ENCODE peak calls at places on chromosomes 12 and 14, in six cellular contexts. Y is heart left ventricle, O is adrenal gland, I is suprapubic skin, U is sigmoid colon, Q is lower leg skin. C is an unnamed sample.

GRCh38 chr12:115943630-115944391 is 333.7 kb downstream of the MED13L start:
- DNase-seq in Y (no peak), O (no peak), I (no peak), U (no peak), Q (no peak), C (no peak)

GRCh38 chr12:2641209-2641608 is 153.6 kb upstream of the FKBP4 start:
- DNase-seq in Y (peak; percentile 70), O (peak; percentile 55), I (no peak), U (peak; percentile 54), Q (no peak), C (peak; percentile 73)

GRCh38 chr14:90522585-90523191 is 125.9 kb downstream of the CALM1 start:
- DNase-seq in Y (peak; percentile 75), O (peak; percentile 63), I (no peak), U (peak; percentile 95), Q (no peak), C (peak; percentile 82)

GRCh38 chr12:120865094-120865493 is 39.1 kb downstream of the SPPL3 start:
- DNase-seq in Y (no peak), O (no peak), I (no peak), U (no peak), Q (no peak), C (no peak)

GRCh38 chr12:17976202-17976601 is 113.8 kb downstream of the RERGL start:
- DNase-seq in Y (no peak), O (no peak), I (no peak), U (no peak), Q (no peak), C (no peak)

GRCh38 chr12:92560713-92561542 is 141.9 kb upstream of the PLEKHG7 start:
- DNase-seq in Y (no peak), O (no peak), I (no peak), U (no peak), Q (no peak), C (no peak)

GRCh38 chr14:58628381-58628780 is 9.4 kb upstream of the DACT1 start:
- DNase-seq in Y (no peak), O (no peak), I (no peak), U (no peak), Q (no peak), C (no peak)

GRCh38 chr12:111123390-111123789 is 203.0 kb upstream of the MYL2 start:
- DNase-seq in Y (no peak), O (no peak), I (no peak), U (no peak), Q (no peak), C (no peak)

GRCh38 chr14:77268989-77269595 is 1.9 kb downstream of the NGB start:
- DNase-seq in Y (no peak), O (no peak), I (no peak), U (no peak), Q (no peak), C (no peak)

GRCh38 chr12:131260970-131261369 is 307.3 kb downstream of the ADGRD1 start:
- DNase-seq in Y (no peak), O (no peak), I (no peak), U (no peak), Q (no peak), C (no peak)

GRCh38 chr12:98503593-98504367 is 11.6 kb upstream of the TMPO start:
- DNase-seq in Y (peak; percentile 94), O (peak; percentile 95), I (peak; percentile 96), U (peak; percentile 97), Q (peak; percentile 88), C (peak; percentile 49)

GRCh38 chr14:102678394-102678793 is 85.9 kb downstream of the RCOR1 start:
- DNase-seq in Y (no peak), O (no peak), I (no peak), U (no peak), Q (no peak), C (no peak)

GRCh38 chr14:70027785-70028428 is 148.7 kb downstream of the SMOC1 start:
- DNase-seq in Y (peak; percentile 55), O (peak; percentile 72), I (no peak), U (peak; percentile 76), Q (peak; percentile 33), C (peak; percentile 51)
- TF ChIP-seq POLR2A in Y (no peak), O (no peak), I (no peak), U (no peak), Q (no peak), C (no peak)

DNA sequence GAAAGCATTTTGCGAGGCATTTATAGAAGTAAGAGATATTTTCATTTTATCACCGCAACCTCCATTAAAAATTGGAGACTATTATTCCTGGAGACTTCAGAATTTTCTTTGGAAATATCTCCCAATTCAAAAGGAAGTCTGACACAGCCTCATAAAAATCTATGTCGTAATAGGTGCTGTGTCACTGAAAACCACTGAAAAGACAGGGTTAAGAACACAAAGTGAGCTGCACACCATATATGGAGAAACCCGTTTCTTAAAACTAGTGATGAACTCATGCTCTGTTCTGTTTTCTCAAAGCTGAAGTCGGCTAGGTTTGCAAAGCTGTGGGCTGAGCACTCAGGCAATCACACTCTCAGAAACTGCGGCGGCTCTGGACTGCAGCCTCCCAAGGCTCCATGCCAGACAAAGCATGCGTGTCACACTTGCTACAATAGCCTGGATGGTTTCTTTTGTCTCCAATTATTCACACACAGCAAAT is at the start of gene GLIPR1:
- DNase-seq in Y (peak; percentile 72), O (peak; percentile 72), I (peak; percentile 83), U (peak; percentile 92), Q (peak; percentile 67), C (peak; percentile 42)
- TF ChIP-seq POLR2A in Y (no peak), O (peak; percentile 79), I (peak; percentile 36), U (peak; percentile 47), Q (no peak), C (no peak)

DNA sequence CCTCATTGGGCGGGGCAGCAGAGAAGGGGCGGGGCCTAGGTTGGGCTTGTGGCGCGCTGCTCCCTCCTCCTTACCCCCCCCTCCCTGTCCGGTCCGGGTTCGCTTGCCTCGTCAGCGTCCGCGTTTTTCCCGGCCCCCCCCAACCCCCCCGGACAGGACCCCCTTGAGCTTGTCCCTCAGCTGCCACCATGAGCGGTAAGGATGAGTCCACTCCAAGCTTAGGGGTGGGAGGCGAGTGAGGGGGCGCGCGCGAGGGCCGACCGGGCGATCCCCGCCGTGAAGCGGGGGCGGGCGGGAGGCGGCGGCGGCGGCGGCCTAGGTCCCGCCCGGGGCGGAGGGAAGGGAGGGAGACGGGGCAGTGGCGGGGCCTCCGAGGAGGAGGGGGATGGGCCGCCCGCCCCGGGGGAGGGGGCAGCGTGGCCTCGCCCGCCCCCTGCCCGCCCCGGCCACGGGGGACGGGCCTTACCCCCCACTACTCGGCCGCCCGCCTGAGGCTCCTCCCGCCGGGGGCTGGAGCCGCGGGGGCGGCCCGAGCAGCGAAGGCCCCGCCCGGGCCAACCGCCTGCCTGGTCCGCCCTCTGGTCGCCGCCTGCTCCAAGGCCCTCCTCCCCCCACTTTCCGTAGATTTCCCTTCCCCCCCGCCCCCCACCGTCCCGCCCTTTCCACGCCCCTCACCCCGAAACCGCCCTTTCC is at the start of gene SP1:
- DNase-seq in Y (peak; percentile 94), O (peak; percentile 92), I (peak; percentile 96), U (peak; percentile 97), Q (peak; percentile 89), C (peak; percentile 78)
- TF ChIP-seq POLR2A in Y (no peak), O (peak; percentile 45), I (peak; percentile 50), U (no peak), Q (no peak), C (peak; percentile 12)

GRCh38 chr12:80936642-80937390 is 918 bp downstream of the LIN7A start:
- DNase-seq in Y (peak; percentile 58), O (peak; percentile 21), I (peak; percentile 80), U (peak; percentile 69), Q (no peak), C (peak; percentile 8)
- TF ChIP-seq POLR2A in Y (no peak), O (no peak), I (no peak), U (no peak), Q (no peak), C (no peak)

DNA sequence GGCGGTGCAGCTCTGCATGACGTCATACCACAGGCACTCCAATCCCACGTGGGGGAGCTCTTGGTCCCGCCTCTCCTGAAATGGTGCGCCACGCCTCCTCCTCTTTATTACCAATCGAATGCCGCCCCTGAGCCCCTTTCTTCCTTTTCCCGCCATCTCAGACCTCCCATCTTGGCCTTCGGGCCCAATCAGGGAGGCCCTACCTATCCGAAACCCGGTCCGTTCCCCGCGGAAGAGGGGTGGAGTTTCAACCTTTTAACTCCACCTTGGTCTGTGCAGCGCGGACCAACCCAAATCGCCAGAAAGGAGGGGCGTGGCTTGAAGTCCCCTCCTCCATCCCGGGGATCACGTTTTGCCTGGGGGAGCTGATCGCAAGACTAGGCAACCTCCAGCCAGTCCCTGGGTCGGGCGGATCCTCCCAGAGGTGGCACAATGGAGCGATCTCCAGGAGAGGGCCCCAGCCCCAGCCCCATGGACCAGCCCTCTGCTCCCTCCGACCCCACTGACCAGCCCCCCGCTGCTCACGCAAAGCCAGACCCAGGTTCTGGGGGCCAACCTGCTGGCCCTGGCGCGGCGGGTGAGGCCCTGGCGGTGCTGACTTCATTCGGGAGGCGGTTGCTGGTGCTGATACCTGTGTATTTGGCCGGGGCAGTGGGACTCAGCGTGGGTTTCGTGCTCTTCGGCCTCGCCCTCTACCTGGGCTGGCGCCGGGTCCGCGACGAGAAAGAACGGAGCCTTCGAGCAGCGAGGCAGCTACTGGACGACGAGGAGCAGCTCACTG is at the start of gene ESYT1:
- DNase-seq in Y (peak; percentile 99), O (peak; percentile 100), I (peak; percentile 99), U (peak; percentile 100), Q (peak; percentile 99), C (peak; percentile 93)
- TF ChIP-seq POLR2A in Y (no peak), O (peak; percentile 97), I (peak; percentile 84), U (peak; percentile 98), Q (no peak), C (peak; percentile 80)

DNA sequence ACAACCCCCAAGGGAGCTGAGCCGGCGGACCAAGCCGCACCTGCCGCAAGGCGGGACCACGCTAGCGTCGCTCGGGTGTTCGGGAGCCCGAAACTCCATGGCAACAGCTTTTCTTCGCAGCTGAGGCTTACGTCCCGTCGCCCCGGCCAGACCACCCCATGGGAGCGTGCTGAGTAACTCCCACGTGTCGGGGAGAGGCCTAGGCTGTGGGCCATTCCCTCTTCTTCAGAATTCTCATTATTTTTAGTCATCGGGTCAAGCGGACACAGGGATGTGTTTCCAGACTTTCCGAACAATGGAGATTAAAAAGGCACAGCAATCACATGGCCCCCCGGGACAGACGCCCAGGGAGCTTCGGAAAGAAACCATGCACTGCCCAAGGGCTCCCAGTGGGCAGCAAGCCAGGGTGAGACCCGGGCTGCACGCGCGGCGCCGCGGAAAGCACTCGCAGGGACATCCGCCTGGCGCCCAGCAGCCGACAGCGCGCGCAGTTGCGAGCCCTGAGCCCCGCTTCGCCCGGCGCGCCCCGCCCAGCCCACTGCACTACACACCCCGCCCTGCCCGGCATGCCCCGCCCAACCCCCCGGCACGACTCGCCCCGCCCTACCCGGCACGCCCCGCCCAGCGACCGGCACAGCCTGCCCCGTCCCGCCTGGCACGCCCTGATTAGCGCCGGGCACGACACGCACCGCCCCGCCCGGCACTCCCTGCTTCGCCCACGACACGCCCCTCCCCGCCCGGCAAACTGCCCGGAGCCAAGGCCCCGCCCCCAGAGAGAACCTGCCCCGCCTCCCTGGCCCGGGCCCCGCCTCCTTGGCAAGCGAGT is 422 bp upstream of the AK7 start:
- DNase-seq in Y (peak; percentile 97), O (peak; percentile 98), I (peak; percentile 97), U (peak; percentile 98), Q (peak; percentile 93), C (peak; percentile 85)
- TF ChIP-seq POLR2A in Y (no peak), O (no peak), I (no peak), U (no peak), Q (no peak), C (peak; percentile 38)

GRCh38 chr12:70609739-70610491 is 27.3 kb downstream of the PTPRB start:
- DNase-seq in Y (peak; percentile 75), O (peak; percentile 36), I (peak; percentile 77), U (peak; percentile 67), Q (peak; percentile 20), C (peak; percentile 38)
- TF ChIP-seq POLR2A in Y (no peak), O (peak; percentile 19), I (no peak), U (no peak), Q (no peak), C (no peak)

C was measured in H54.